ENCODE peak calls at places on chromosomes 11 and 22, in nine cellular contexts. V, Q, J, K, G, Y, Z, W and O are unnamed samples.

GRCh38 chr11:33828604-33829429 is 54.5 kb upstream of the FBXO3 start:
- DNase-seq in V (no peak), Q (no peak), J (no peak), K (no peak), G (no peak), Y (no peak), Z (no peak), W (no peak), O (no peak)

GRCh38 chr22:35563211-35563610 is 22.6 kb downstream of the RASD2 start:
- DNase-seq in V (no peak), Q (no peak), J (no peak), K (no peak), G (no peak), Y (no peak), Z (no peak), W (no peak), O (no peak)

GRCh38 chr11:1254733-1255132 is 31.9 kb downstream of the MUC5B start:
- DNase-seq in V (no peak), Q (no peak), J (no peak), K (no peak), G (no peak), Y (no peak), Z (no peak), W (no peak), O (no peak)

GRCh38 chr11:126082251-126083109 is 19.8 kb upstream of the CDON start:
- DNase-seq in V (no peak), Q (no peak), J (no peak), K (no peak), G (peak), Y (no peak), Z (no peak), W (no peak), O (peak)

GRCh38 chr11:98365185-98365584 is 655.6 kb upstream of the CNTN5 start:
- DNase-seq in V (no peak), Q (no peak), J (no peak), K (no peak), G (no peak), Y (no peak), Z (no peak), W (no peak), O (no peak)

GRCh38 chr22:46142548-46143490 is 7.5 kb upstream of the PPARA start:
- DNase-seq in V (no peak), Q (no peak), J (no peak), K (no peak), G (no peak), Y (no peak), Z (no peak), W (no peak), O (no peak)

GRCh38 chr22:36246718-36247117 is 6.2 kb upstream of the APOL1 start:
- DNase-seq in V (no peak), Q (no peak), J (no peak), K (no peak), G (no peak), Y (no peak), Z (no peak), W (no peak), O (no peak)

GRCh38 chr11:33735426-33736147 is 636 bp downstream of the CD59 start:
- DNase-seq in V (no peak), Q (peak), J (peak), K (peak), G (peak), Y (no peak), Z (no peak), W (peak), O (no peak)

GRCh38 chr11:112292785-112293407 is 32.2 kb upstream of the PLET1 start:
- DNase-seq in V (peak), Q (no peak), J (peak), K (no peak), G (no peak), Y (peak), Z (peak), W (no peak), O (no peak)

GRCh38 chr11:86395061-86395551 is 20.4 kb downstream of the CCDC81 start:
- DNase-seq in V (no peak), Q (no peak), J (no peak), K (no peak), G (no peak), Y (no peak), Z (peak), W (no peak), O (peak)
- TF ChIP-seq CTCF in V (no peak), Q (no peak), J (no peak), K (no peak), G (no peak), Y (peak), Z (no peak), W (no peak), O (no peak)

GRCh38 chr22:38760477-38761201 is 4.8 kb upstream of the SUN2 start:
- DNase-seq in V (no peak), Q (no peak), J (peak), K (no peak), G (no peak), Y (no peak), Z (peak), W (peak), O (no peak)

GRCh38 chr22:38756631-38757463 is 1.0 kb upstream of the SUN2 start:
- DNase-seq in V (no peak), Q (no peak), J (no peak), K (peak), G (no peak), Y (no peak), Z (no peak), W (no peak), O (no peak)

GRCh38 chr22:38759005-38759404 is 3.2 kb upstream of the SUN2 start:
- DNase-seq in V (no peak), Q (no peak), J (no peak), K (no peak), G (no peak), Y (no peak), Z (no peak), W (no peak), O (no peak)

GRCh38 chr22:38757464-38757757 is 1.6 kb upstream of the SUN2 start:
- DNase-seq in V (no peak), Q (no peak), J (no peak), K (no peak), G (no peak), Y (no peak), Z (no peak), W (no peak), O (no peak)

DNA sequence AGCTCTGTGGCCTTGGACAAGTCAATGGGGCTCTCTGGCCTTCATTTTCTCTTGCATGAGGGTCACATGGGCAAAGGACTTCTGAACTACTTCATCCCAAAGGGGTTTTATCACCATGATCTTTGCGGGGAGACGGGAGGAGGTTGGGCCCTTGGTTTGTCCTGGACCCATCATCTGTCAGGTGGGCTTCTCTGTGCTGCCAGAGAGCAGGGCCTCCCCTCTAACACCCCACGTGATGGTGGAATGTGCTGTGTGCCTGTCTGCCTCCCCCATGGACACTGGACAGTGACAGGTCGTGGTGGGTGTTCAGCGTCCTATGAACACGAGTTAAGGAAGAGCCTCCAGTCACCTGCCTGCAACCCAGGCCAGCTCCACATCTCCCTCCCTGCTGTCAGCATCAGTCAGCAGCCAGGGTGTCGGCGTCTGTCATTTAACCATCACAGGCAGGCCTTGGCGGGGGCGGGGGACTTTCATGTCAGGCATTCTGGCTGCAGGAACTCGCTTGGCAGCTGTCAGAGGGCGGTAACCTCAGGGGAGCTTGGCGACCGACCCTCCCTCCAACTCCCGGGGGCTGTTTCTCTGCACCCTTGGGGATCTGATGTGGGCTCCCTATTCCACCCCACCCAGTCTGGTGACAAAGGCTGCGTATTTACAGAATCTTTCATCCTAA is 2.6 kb upstream of the SUN2 start:
- DNase-seq in V (no peak), Q (no peak), J (no peak), K (no peak), G (no peak), Y (no peak), Z (no peak), W (peak), O (no peak)
- H3K4me3 ChIP-seq in V (no peak), Q (no peak), J (no peak), K (no peak), G (no peak), Y (no peak), Z (no peak), W (no peak), O (no peak)

GRCh38 chr22:27731621-27732020 is 69.9 kb downstream of the MN1 start:
- DNase-seq in V (no peak), Q (no peak), J (no peak), K (no peak), G (no peak), Y (no peak), Z (no peak), W (no peak), O (no peak)
- TF ChIP-seq CTCF in V (no peak), Q (no peak), J (no peak), K (no peak), G (no peak), Y (no peak), Z (no peak), W (no peak), O (no peak)

DNA sequence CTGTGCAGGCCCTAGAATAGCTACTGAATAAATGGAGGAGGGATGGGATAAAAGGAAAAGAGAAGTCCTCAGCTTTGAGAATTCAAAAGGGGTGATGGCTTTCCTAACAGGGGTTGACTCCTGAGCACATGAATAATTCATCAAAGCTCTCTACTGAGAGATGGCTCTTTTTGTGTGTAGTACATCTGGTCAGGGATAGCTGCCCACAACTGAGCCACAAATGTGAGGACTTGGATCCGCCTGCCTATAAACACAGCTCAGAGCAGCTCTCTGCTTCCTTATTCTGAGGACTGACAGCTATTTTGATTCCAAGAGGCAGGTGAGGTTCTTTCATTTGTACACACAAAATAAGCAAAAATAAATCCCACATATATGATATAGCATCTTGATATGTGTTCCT is 82.3 kb downstream of the USP35 start:
- DNase-seq in V (no peak), Q (no peak), J (no peak), K (no peak), G (no peak), Y (no peak), Z (no peak), W (no peak), O (no peak)
- H3K4me3 ChIP-seq in V (no peak), Q (no peak), J (no peak), K (no peak), G (no peak), Y (no peak), Z (no peak), W (no peak), O (no peak)

GRCh38 chr11:65016705-65017104 is 2.7 kb downstream of the ARL2 start:
- DNase-seq in V (no peak), Q (no peak), J (no peak), K (no peak), G (no peak), Y (no peak), Z (no peak), W (no peak), O (no peak)

GRCh38 chr11:65013130-65013691 is 749 bp upstream of the ARL2 start:
- DNase-seq in V (peak), Q (peak), J (peak), K (peak), G (peak), Y (peak), Z (peak), W (peak), O (peak)

GRCh38 chr11:65014146-65014960 is at the start of gene ARL2:
- DNase-seq in V (no peak), Q (peak), J (no peak), K (no peak), G (peak), Y (no peak), Z (no peak), W (no peak), O (no peak)

GRCh38 chr11:65017927-65018326 is 4.0 kb downstream of the ARL2 start:
- DNase-seq in V (no peak), Q (no peak), J (no peak), K (no peak), G (no peak), Y (no peak), Z (no peak), W (no peak), O (no peak)

DNA sequence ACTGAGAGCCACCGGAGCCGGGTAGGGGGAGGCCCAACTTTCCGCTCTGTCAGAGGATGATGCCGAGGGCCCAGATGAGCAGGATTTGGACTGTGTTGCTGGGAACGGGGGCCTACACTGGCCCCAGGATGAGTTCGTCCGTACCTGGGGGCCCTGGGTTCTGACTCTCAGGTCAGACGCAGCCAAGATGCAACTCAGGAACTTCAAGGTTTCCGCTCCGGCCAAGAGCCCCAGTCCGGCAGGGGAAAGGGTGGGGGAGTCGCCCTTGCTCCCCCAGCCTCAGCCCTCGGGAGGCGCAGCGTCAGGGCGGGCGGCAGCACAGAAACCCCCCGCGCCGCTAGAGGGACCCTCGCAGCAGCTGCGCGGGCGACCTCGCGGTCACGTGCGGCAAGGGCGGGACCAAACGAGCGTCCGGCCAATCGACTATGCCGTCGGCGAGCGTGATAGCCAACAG is 241 bp upstream of the ARL2 start:
- DNase-seq in V (peak), Q (peak), J (peak), K (peak), G (peak), Y (peak), Z (peak), W (peak), O (peak)
- TF ChIP-seq CTCF in V (no peak), Q (no peak), J (no peak), K (peak), G (no peak), Y (no peak), Z (no peak), W (peak), O (peak)

GRCh38 chr11:56905936-56906335 is 82.8 kb upstream of the OR5AK2 start:
- DNase-seq in V (no peak), Q (no peak), J (no peak), K (no peak), G (no peak), Y (no peak), Z (no peak), W (no peak), O (no peak)
- H3K4me3 ChIP-seq in V (no peak), Q (no peak), J (no peak), K (no peak), G (no peak), Y (no peak), Z (no peak), W (no peak), O (no peak)